ENCODE peak calls at places on chromosome 16, in six cellular contexts. J, S, R, M, Q and K are unnamed samples.

GRCh38 chr16:57091990-57092785 is at the start of gene CPNE2:
- DNase-seq in M (peak), J (peak), S (peak), R (peak), Q (peak), K (peak)

GRCh38 chr16:13244770-13245169 is 343.4 kb downstream of the SHISA9 start:
- DNase-seq in Q (no peak), M (no peak), R (no peak), S (no peak), J (no peak), K (no peak)

GRCh38 chr16:931651-932500 is 38.9 kb downstream of the LMF1 start:
- DNase-seq in S (no peak), R (no peak), Q (no peak), J (no peak), M (no peak), K (no peak)

GRCh38 chr16:11047057-11047456 is 102.7 kb downstream of the CLEC16A start:
- DNase-seq in J (no peak), S (peak), R (no peak), M (no peak), Q (no peak), K (no peak)

GRCh38 chr16:27470567-27471431 is 68.8 kb downstream of the IL21R start:
- DNase-seq in R (no peak), J (peak), M (peak), Q (no peak), S (peak), K (no peak)

GRCh38 chr16:86222541-86222940 is 287.8 kb upstream of the FOXF1 start:
- DNase-seq in J (peak), R (no peak), Q (no peak), S (peak), M (no peak), K (no peak)

GRCh38 chr16:84741351-84741791 is 41.6 kb downstream of the USP10 start:
- DNase-seq in Q (peak), M (no peak), S (peak), J (no peak), R (peak), K (no peak)

GRCh38 chr16:9904526-9904925 is 277.7 kb downstream of the GRIN2A start:
- DNase-seq in J (no peak), Q (no peak), R (peak), S (no peak), M (no peak), K (no peak)

GRCh38 chr16:81707411-81708321 is 71.4 kb upstream of the PLCG2 start:
- DNase-seq in J (no peak), S (peak), Q (peak), M (no peak), R (no peak), K (peak)

GRCh38 chr16:28261916-28262315 is 30.4 kb upstream of the SBK1 start:
- DNase-seq in S (no peak), Q (peak), R (no peak), M (no peak), J (no peak), K (no peak)

DNA sequence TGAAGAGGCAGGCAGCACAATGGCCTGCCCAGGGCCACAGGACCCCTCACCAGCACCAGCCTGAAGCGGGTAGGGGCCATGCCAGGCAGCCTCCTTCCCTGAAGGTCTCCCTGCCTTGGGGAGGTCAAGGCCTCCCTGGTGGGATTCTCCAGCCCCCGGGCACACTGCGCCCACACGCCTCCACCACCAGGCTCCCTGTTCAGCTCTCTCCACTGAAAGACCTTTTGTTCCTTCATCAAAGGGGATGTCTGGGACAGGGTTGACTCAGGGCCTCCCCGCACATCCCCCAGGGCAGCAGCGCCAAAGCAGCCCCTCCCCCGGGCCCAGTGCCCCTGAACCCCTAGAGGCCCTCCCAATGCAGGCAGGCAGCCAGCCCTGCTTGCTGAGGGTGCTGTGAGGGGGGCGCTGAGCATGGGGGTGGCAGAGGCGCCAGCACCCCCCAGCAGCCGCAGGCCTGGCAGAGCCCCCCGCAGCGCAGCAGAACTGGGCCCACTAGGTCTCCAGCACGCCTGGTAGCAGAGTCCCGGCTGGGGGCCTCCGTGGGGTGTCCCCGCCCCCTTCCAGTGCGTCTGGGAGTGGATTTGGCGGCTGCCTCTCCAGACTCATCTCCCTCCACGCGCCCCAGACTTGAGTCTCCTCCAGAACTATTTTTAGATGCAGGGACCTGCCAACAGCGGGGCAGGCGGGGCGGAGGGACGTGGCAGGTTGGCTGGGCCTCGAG is 13.1 kb downstream of the BCAR1 start:
- DNase-seq in M (peak), Q (no peak), R (no peak), J (peak), S (peak), K (peak)
- H3K4me3 ChIP-seq in M (no peak), Q (no peak), R (no peak), J (no peak), S (no peak), K (no peak)

GRCh38 chr16:51150159-51150893 is 744 bp downstream of the SALL1 start:
- DNase-seq in M (no peak), R (peak), S (no peak), J (no peak), Q (no peak), K (no peak)

GRCh38 chr16:51152691-51153261 is 1.7 kb upstream of the SALL1 start:
- DNase-seq in R (no peak), Q (no peak), S (no peak), J (no peak), M (no peak), K (no peak)

GRCh38 chr16:51151951-51152663 is 1.0 kb upstream of the SALL1 start:
- DNase-seq in J (no peak), Q (no peak), S (peak), M (no peak), R (no peak), K (no peak)

GRCh38 chr16:51150894-51151320 is at the start of gene SALL1:
- DNase-seq in Q (no peak), J (no peak), R (no peak), S (no peak), M (no peak), K (no peak)

GRCh38 chr16:51151435-51151950 is 423 bp upstream of the SALL1 start:
- DNase-seq in Q (no peak), S (peak), R (no peak), J (no peak), M (no peak), K (no peak)
- H3K4me3 ChIP-seq in Q (no peak), S (peak), R (no peak), J (peak), M (peak), K (peak)

GRCh38 chr16:4437366-4437765 is 11.7 kb downstream of the DNAJA3 start:
- DNase-seq in R (no peak), S (no peak), M (no peak), Q (no peak), J (no peak), K (no peak)

GRCh38 chr16:4431023-4431422 is 5.4 kb downstream of the DNAJA3 start:
- DNase-seq in S (no peak), Q (no peak), J (no peak), R (no peak), M (no peak), K (no peak)

GRCh38 chr16:4433228-4433627 is 7.6 kb downstream of the DNAJA3 start:
- DNase-seq in Q (no peak), J (no peak), S (no peak), R (peak), M (no peak), K (no peak)

GRCh38 chr16:4435668-4436067 is 10.0 kb downstream of the DNAJA3 start:
- DNase-seq in S (peak), M (no peak), J (no peak), Q (no peak), R (no peak), K (no peak)

GRCh38 chr16:4433914-4434787 is 8.5 kb downstream of the DNAJA3 start:
- DNase-seq in R (no peak), S (no peak), Q (no peak), J (no peak), M (no peak), K (no peak)
- H3K4me3 ChIP-seq in R (no peak), S (no peak), Q (no peak), J (no peak), M (no peak), K (no peak)

GRCh38 chr16:67390816-67391423 is 2.4 kb downstream of the TPPP3 start:
- DNase-seq in S (no peak), J (no peak), Q (no peak), M (no peak), R (no peak), K (no peak)
- H3K4me3 ChIP-seq in S (no peak), J (peak), Q (no peak), M (no peak), R (no peak), K (no peak)